ENCODE peak calls at places on chromosomes 13 and 19, in seven cellular contexts. D is mesothelial cell of epicardium, M is RWPE2, V is fibroblast of the aortic adventitia, O is RWPE1, E is tibial artery, A is foreskin fibroblast. R is an unnamed sample.

GRCh38 chr13:66264976-66265375 is 965.2 kb downstream of the PCDH9 start:
- DNase-seq in A (peak; percentile 4), V (no peak), E (no peak), O (no peak), M (no peak), D (no peak), R (no peak)

GRCh38 chr19:8640402-8641004 is 10.1 kb downstream of the NFILZ start:
- DNase-seq in V (no peak), O (no peak), E (peak; percentile 80), M (no peak), A (no peak), D (no peak), R (no peak)

GRCh38 chr13:110126391-110126961 is 180.5 kb downstream of the COL4A1 start:
- DNase-seq in E (no peak), O (peak; percentile 84), A (peak; percentile 93), M (no peak), D (no peak), V (peak; percentile 96), R (no peak)

GRCh38 chr13:35926859-35927530 is 204.2 kb downstream of the DCLK1 start:
- DNase-seq in V (peak; percentile 28), E (no peak), A (peak; percentile 31), O (no peak), D (no peak), M (no peak), R (no peak)

GRCh38 chr19:38944981-38945506 is 14.3 kb downstream of the MRPS12 start:
- DNase-seq in E (no peak), V (no peak), A (peak; percentile 19), O (no peak), D (no peak), M (no peak), R (no peak)

GRCh38 chr19:45211751-45212381 is 33.3 kb downstream of the BLOC1S3 start:
- DNase-seq in D (no peak), M (no peak), A (no peak), O (no peak), E (no peak), V (peak; percentile 46), R (no peak)

GRCh38 chr13:35228536-35228935 is 248.0 kb downstream of the MAB21L1 start:
- DNase-seq in M (no peak), E (no peak), A (no peak), D (no peak), V (no peak), O (no peak), R (no peak)

GRCh38 chr13:42602910-42603309 is 29.0 kb downstream of the TNFSF11 start:
- DNase-seq in A (no peak), V (peak; percentile 28), M (no peak), O (no peak), E (no peak), D (no peak), R (no peak)

GRCh38 chr19:33734913-33735312 is 61.8 kb upstream of the KCTD15 start:
- DNase-seq in E (no peak), V (no peak), O (no peak), M (no peak), D (no peak), A (no peak), R (no peak)

GRCh38 chr19:40803857-40804782 is 5.1 kb downstream of the EGLN2 start:
- DNase-seq in A (no peak), D (no peak), V (no peak), O (no peak), M (no peak), E (no peak), R (peak; percentile 46)

GRCh38 chr19:13154911-13155471 is 4.8 kb downstream of the IER2 start:
- DNase-seq in D (peak; percentile 86), O (peak; percentile 86), E (peak; percentile 86), M (peak; percentile 90), V (peak; percentile 72), A (peak; percentile 69), R (peak; percentile 64)

GRCh38 chr19:7267792-7268736 is 26.1 kb downstream of the INSR start:
- DNase-seq in D (no peak), A (no peak), O (no peak), M (no peak), E (no peak), V (no peak), R (no peak)

GRCh38 chr13:67574320-67575233 is 344.4 kb upstream of the PCDH9 start:
- DNase-seq in D (no peak), M (peak; percentile 35), A (peak; percentile 2), V (no peak), O (peak; percentile 55), E (no peak), R (no peak)

DNA sequence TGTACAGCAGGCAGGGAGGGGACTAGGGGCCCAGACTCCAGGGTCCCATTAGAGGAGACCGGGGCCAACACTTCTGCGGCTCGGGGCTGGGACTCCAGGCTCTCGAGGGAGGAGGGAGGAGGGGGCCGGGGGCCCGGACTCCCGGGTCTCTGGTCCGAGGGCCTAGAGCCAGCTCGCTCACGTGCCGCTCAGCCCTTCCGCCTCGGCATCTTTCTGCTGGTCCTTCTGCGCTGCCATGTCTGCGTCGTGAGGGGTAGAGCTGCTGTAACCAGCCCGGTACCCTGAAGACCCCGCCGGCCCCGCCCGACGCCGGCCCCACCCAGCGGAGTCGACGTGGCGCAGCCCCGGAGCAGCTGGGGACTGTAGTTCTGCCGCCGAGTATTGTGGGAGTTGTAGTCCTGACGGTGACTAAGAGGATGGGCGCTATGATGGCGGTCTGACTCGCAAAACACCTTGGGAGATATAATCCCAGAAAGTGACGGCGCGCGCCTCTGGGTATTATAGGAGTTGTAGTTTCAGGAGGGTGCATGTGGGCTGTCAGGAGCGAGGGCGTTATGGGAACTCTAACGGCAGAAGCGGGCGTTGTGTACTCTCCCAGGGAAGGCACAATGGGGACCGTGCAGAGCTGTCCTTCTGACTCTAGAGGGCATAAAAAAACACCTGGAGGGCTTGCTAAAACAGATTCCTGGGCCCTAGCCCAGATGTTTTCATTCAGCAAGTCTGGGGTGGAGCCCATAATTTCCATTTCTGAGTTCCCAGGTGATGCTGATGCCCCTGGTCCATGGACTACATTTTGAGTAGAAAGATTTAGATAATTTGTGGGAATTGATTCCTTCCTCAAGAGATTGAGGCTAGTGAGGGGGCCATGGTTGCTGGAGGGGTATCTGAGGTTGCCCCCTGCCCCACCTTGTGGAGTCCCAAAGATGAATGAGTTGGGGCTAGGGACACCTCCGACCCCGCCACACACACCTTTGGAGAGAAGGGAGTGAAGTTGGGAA is at the start of gene RABAC1:
- DNase-seq in O (peak; percentile 82), V (peak; percentile 89), A (peak; percentile 95), D (peak; percentile 87), E (peak; percentile 93), M (peak; percentile 90), R (peak; percentile 79)
- TF ChIP-seq CTCF in O (no peak), V (peak; percentile 40), A (peak; percentile 20), D (no peak), E (no peak), M (peak; percentile 25), R (no peak)

GRCh38 chr19:1406818-1407661 is at the start of gene DAZAP1:
- DNase-seq in V (peak; percentile 97), O (peak; percentile 93), A (peak; percentile 100), M (peak; percentile 96), D (peak; percentile 99), E (peak; percentile 99), R (peak; percentile 100)
- TF ChIP-seq CTCF in V (peak; percentile 10), O (peak; percentile 58), A (peak; percentile 37), M (peak; percentile 56), D (peak; percentile 53), E (no peak), R (no peak)

DNA sequence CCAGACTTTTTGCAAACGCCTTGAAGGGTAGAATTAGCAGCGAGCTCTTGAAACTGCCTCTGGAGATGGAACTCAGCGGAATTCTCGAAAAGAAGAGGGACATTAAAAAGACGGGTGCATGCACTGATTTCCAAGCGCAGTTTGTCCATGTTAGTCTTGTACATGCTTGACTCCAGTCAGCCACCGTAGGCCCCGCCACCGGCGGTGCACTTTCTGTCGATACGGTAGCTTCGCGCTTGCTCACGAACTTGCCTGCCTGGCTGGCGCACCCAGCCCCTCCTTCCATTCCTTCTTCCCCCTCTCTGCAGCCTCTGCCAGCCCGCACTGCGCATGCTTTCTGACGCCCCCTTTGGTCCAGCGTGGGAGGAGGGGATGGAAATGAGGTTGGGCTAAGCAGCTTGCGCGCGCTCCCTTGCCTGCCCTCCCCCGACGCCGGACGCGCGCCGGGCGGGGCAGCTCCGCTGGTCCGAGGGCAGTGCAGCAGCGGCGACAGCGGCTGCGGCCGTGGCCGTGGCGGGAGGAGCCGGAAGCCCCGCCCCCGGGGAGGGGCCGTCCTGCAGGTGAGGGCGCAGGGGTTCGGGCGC is at the start of gene ZNF575:
- DNase-seq in A (peak; percentile 97), M (peak; percentile 92), O (peak; percentile 82), D (peak; percentile 92), E (peak; percentile 94), V (peak; percentile 94), R (peak; percentile 77)
- TF ChIP-seq CTCF in A (no peak), M (no peak), O (no peak), D (peak; percentile 11), E (no peak), V (no peak), R (no peak)

DNA sequence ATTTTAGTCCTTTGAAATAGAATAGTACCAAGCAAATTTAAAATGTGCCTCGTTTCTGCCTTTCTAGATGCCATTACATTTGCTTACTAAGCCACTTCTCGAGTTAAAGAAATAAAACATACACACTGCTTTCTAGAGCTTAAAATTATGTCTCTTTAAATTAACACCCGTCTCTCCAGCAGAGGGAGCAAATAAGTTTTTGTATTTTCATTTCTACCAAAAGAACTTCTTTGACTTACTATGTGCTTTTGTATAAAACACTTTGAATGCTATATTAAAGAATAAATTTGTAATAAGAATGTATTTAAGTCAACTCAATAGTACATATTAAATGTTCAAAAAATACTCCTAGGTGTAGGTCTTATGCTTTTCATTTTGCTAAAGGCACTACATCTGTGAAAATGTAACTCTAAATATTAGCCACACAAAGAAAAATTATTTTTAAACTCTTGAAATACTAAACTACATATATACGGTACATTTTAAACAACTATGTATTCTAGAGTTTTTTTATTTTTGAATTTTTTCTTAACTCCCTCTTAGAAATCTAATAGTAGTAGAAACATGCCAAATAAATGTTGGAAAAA is 269.3 kb upstream of the MIR17HG start:
- DNase-seq in A (no peak), D (no peak), O (no peak), M (no peak), V (no peak), E (no peak), R (no peak)
- TF ChIP-seq CTCF in A (peak; percentile 8), D (peak; percentile 62), O (peak; percentile 47), M (peak; percentile 54), V (no peak), E (peak; percentile 21), R (no peak)

DNA sequence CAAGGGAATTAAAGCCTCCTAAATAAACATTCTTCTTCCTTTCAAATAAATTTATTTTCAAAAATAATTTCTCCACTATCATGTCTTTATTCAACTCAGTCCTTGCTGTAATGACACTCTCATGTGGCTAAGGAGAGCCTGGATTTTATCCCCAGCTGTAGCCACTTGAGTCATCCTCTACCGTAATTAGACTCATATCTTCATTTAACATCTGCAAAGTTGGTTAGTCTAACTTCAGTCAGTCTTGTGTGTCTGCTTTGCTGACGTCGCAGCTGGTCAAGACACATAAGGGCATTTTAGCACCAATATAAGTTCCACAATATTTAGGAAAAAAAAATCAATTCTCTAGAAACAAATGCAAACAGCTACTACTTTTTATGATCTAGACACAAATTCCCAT is 776.4 kb upstream of the ATXN8OS start:
- DNase-seq in A (no peak), D (no peak), V (no peak), O (no peak), M (no peak), E (no peak), R (no peak)
- TF ChIP-seq CTCF in A (no peak), D (no peak), V (no peak), O (no peak), M (no peak), E (no peak), R (no peak)

DNA sequence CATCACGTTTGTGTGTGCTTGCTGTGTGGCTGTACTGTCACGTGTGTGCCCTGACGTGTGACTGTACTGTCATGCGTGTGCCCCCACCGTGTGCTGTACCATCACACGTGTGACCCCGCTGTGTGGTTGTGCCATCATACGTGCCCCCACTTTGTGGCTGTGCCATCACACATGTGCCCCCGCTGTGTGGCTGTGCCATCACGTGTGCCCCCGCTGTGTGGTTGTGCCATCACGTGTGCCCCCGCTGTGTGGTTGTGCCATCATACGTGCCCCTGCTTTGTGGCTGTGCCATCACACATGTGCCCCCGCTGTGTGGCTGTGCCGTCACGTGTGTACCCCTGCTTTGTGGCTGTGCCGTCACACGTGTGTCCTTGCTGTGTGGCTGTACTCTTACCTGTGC is 25.7 kb downstream of the TFDP1 start:
- DNase-seq in O (no peak), M (no peak), A (no peak), V (no peak), D (no peak), E (no peak), R (no peak)
- TF ChIP-seq CTCF in O (no peak), M (no peak), A (no peak), V (no peak), D (no peak), E (no peak), R (no peak)